ENCODE peak calls at places on chromosomes 5 and 9, in eight cellular contexts. Y is GF-D8, E is NAMALWA, G is NCI-H69, J is NCI-H1105, R is A172, A is GM18507, H is MCF 10A. O is an unnamed sample.

GRCh38 chr9:26723486-26723885 is 169.1 kb downstream of the CAAP1 start:
- DNase-seq in Y (no peak), G (peak; percentile 85), A (no peak), J (no peak), E (peak; percentile 43), H (peak; percentile 72), R (peak; percentile 5), O (peak; percentile 46)

GRCh38 chr5:59810041-59810440 is 83.5 kb downstream of the PDE4D start:
- DNase-seq in Y (peak; percentile 14), G (peak; percentile 86), A (no peak), E (peak; percentile 68), R (peak; percentile 63), H (peak; percentile 66), J (peak; percentile 14), O (peak; percentile 74)

GRCh38 chr5:64074533-64074932 is 91.1 kb upstream of the RNF180 start:
- DNase-seq in J (peak; percentile 9), R (peak; percentile 24), H (peak; percentile 53), E (peak; percentile 68), A (peak; percentile 3), G (peak; percentile 70), Y (no peak), O (peak; percentile 76)

GRCh38 chr5:169384661-169385060 is 83.7 kb upstream of the SLIT3 start:
- DNase-seq in G (no peak), R (no peak), A (no peak), Y (no peak), H (no peak), J (no peak), E (no peak), O (no peak)

GRCh38 chr9:91056917-91057316 is 255.3 kb downstream of the SYK start:
- DNase-seq in A (no peak), G (no peak), H (peak; percentile 26), E (no peak), J (no peak), Y (no peak), R (peak; percentile 36), O (peak; percentile 9)

GRCh38 chr5:127439544-127440096 is 77.8 kb upstream of the PRRC1 start:
- DNase-seq in H (no peak), E (no peak), R (no peak), J (no peak), Y (no peak), A (no peak), G (no peak), O (no peak)

GRCh38 chr9:2116073-2116472 is 100.9 kb downstream of the SMARCA2 start:
- DNase-seq in E (peak; percentile 45), R (peak; percentile 6), J (no peak), H (peak; percentile 21), A (no peak), G (peak; percentile 51), Y (no peak), O (peak; percentile 7)

GRCh38 chr5:145787996-145788395 is 47.1 kb downstream of the PRELID2 start:
- DNase-seq in H (no peak), A (no peak), E (no peak), R (no peak), J (no peak), G (no peak), Y (no peak), O (no peak)

GRCh38 chr9:86983260-86984255 is 36.3 kb upstream of the GAS1 start:
- DNase-seq in H (peak; percentile 97), G (no peak), Y (no peak), J (no peak), R (no peak), A (no peak), E (no peak), O (no peak)

GRCh38 chr5:14035859-14036440 is 91.5 kb upstream of the DNAH5 start:
- DNase-seq in Y (peak; percentile 7), R (peak; percentile 100), G (peak; percentile 48), E (peak; percentile 39), H (peak; percentile 91), J (no peak), A (no peak), O (peak; percentile 88)

GRCh38 chr5:443239-444151 is 519 bp downstream of the EXOC3 start:
- DNase-seq in H (no peak), E (peak; percentile 68), J (peak; percentile 25), A (peak; percentile 32), G (peak; percentile 42), R (no peak), Y (no peak), O (peak; percentile 97)

GRCh38 chr5:124193371-124193789 is 553.1 kb downstream of the ZNF608 start:
- DNase-seq in A (no peak), G (peak; percentile 26), R (peak; percentile 18), E (no peak), Y (no peak), H (peak; percentile 86), J (no peak), O (no peak)

GRCh38 chr5:117394506-117395157 is 820.0 kb upstream of the SEMA6A start:
- DNase-seq in J (no peak), H (no peak), E (no peak), G (peak; percentile 32), Y (no peak), A (no peak), R (no peak), O (no peak)

GRCh38 chr5:12003680-12004079 is 99.4 kb upstream of the CTNND2 start:
- DNase-seq in A (no peak), E (no peak), H (no peak), G (no peak), J (no peak), Y (no peak), R (no peak), O (no peak)

GRCh38 chr9:97411789-97412627 is at the start of gene TDRD7:
- DNase-seq in J (peak; percentile 61), E (peak; percentile 88), H (peak; percentile 75), G (peak; percentile 91), Y (peak; percentile 30), R (peak; percentile 71), A (peak; percentile 91), O (peak; percentile 88)

GRCh38 chr9:6106576-6107339 is 91.3 kb upstream of the RANBP6 start:
- DNase-seq in J (no peak), A (peak; percentile 15), G (peak; percentile 20), H (peak; percentile 61), Y (no peak), E (peak; percentile 52), R (peak; percentile 53), O (peak; percentile 75)

GRCh38 chr5:54275361-54275760 is 35.0 kb downstream of the ARL15 start:
- DNase-seq in A (no peak), R (no peak), G (no peak), Y (no peak), E (no peak), H (no peak), J (no peak), O (no peak)

GRCh38 chr9:133348763-133349573 is 950 bp downstream of the RPL7A start:
- DNase-seq in Y (no peak), G (no peak), A (no peak), H (no peak), J (no peak), E (no peak), R (no peak), O (peak; percentile 63)

GRCh38 chr5:2981035-2981434 is 229.6 kb upstream of the IRX2 start:
- DNase-seq in J (no peak), G (no peak), R (no peak), Y (no peak), H (no peak), A (no peak), E (no peak), O (no peak)

GRCh38 chr5:87411586-87412416 is 929 bp downstream of the CCNH start:
- DNase-seq in J (no peak), G (peak; percentile 74), Y (peak; percentile 64), R (peak; percentile 35), A (no peak), H (peak; percentile 30), E (peak; percentile 58), O (peak; percentile 68)

GRCh38 chr5:59542841-59543825 is 350.4 kb downstream of the PDE4D start:
- DNase-seq in A (no peak), E (no peak), H (no peak), J (peak; percentile 47), Y (no peak), R (peak; percentile 71), G (peak; percentile 92), O (peak; percentile 88)

GRCh38 chr5:4627887-4628286 is 512.2 kb upstream of the ADAMTS16 start:
- DNase-seq in E (peak; percentile 97), H (no peak), R (no peak), A (no peak), Y (no peak), J (no peak), G (no peak), O (peak; percentile 93)

GRCh38 chr5:17441351-17441750 is 56.7 kb upstream of the TAF11L2 start:
- DNase-seq in A (no peak), R (peak; percentile 49), H (peak; percentile 31), Y (no peak), J (no peak), E (no peak), G (no peak), O (no peak)

GRCh38 chr5:128341056-128341455 is 197.0 kb downstream of the FBN2 start:
- DNase-seq in G (no peak), E (no peak), A (no peak), R (no peak), J (no peak), Y (no peak), H (peak; percentile 94), O (no peak)

GRCh38 chr5:127440831-127441230 is 76.6 kb upstream of the PRRC1 start:
- DNase-seq in E (no peak), H (no peak), A (no peak), G (no peak), J (no peak), Y (no peak), R (peak; percentile 44), O (no peak)

GRCh38 chr9:72718503-72718902 is 197.1 kb downstream of the TMC1 start:
- DNase-seq in A (no peak), J (no peak), G (peak; percentile 9), E (peak; percentile 25), R (no peak), H (no peak), Y (no peak), O (no peak)

GRCh38 chr9:86794356-86795046 is 152.8 kb downstream of the GAS1 start:
- DNase-seq in J (no peak), H (no peak), A (no peak), Y (no peak), E (no peak), R (no peak), G (no peak), O (no peak)

GRCh38 chr5:81081461-81081835 is 121.3 kb downstream of the RASGRF2 start:
- DNase-seq in E (no peak), A (no peak), G (no peak), R (no peak), J (no peak), Y (no peak), H (no peak), O (no peak)

GRCh38 chr5:138807182-138807581 is 54.0 kb downstream of the CTNNA1 start:
- DNase-seq in H (no peak), A (no peak), J (no peak), G (no peak), E (no peak), Y (peak; percentile 19), R (no peak), O (no peak)

GRCh38 chr5:111997308-111998159 is 240.5 kb upstream of the NREP start:
- DNase-seq in A (no peak), E (no peak), R (peak; percentile 98), J (no peak), G (no peak), H (peak; percentile 92), Y (no peak), O (no peak)